ENCODE peak calls at places on chromosome 16, in five cellular contexts. V, K, G, P and Y are unnamed samples.

GRCh38 chr16:80303691-80304090 is 237.1 kb upstream of the DYNLRB2 start:
- DNase-seq in G (no peak), K (no peak), V (no peak), P (no peak), Y (no peak)

GRCh38 chr16:57941016-57941656 is 29.8 kb downstream of the CNGB1 start:
- DNase-seq in V (peak), P (no peak), G (no peak), K (peak), Y (no peak)

GRCh38 chr16:4350787-4351659 is at the start of gene PAM16:
- DNase-seq in G (peak), K (peak), V (peak), P (peak), Y (peak)

GRCh38 chr16:70512456-70512855 is 10.9 kb downstream of the COG4 start:
- DNase-seq in P (no peak), V (no peak), K (no peak), G (no peak), Y (no peak)

GRCh38 chr16:22189473-22190168 is 16.5 kb upstream of the EEF2K start:
- DNase-seq in V (peak), G (peak), P (no peak), K (peak), Y (peak)

GRCh38 chr16:5193877-5194276 is 96.3 kb upstream of the EEF2KMT start:
- DNase-seq in K (no peak), V (no peak), G (no peak), P (no peak), Y (no peak)

GRCh38 chr16:15879255-15879804 is 9.1 kb downstream of the CEP20 start:
- DNase-seq in K (no peak), G (no peak), V (no peak), P (no peak), Y (no peak)

GRCh38 chr16:22372882-22373661 is 1.3 kb downstream of the CDR2 start:
- DNase-seq in V (no peak), P (no peak), G (peak), K (no peak), Y (no peak)

GRCh38 chr16:16817203-16817602 is 438.3 kb downstream of the NPIPA7 start:
- DNase-seq in P (no peak), K (no peak), V (no peak), G (no peak), Y (no peak)

GRCh38 chr16:66120656-66121055 is 245.8 kb upstream of the CDH5 start:
- DNase-seq in P (no peak), V (no peak), K (no peak), G (no peak), Y (no peak)

GRCh38 chr16:4117250-4117578 is 972 bp upstream of the ADCY9 start:
- DNase-seq in G (no peak), K (no peak), P (no peak), V (no peak), Y (peak)

GRCh38 chr16:15523092-15523541 is 88.7 kb downstream of the BMERB1 start:
- DNase-seq in P (peak), V (peak), G (peak), K (no peak), Y (no peak)

GRCh38 chr16:48607056-48607825 is 2.7 kb downstream of the N4BP1 start:
- DNase-seq in G (no peak), K (no peak), P (no peak), V (no peak), Y (no peak)

GRCh38 chr16:49594706-49595534 is 221.3 kb downstream of the C16orf78 start:
- DNase-seq in G (no peak), V (no peak), K (no peak), P (no peak), Y (no peak)

GRCh38 chr16:84970447-84971127 is 40.7 kb downstream of the ZDHHC7 start:
- DNase-seq in P (peak), G (peak), V (peak), K (peak), Y (peak)

GRCh38 chr16:87708881-87709638 is 56.7 kb downstream of the KLHDC4 start:
- DNase-seq in V (no peak), G (no peak), P (no peak), K (no peak), Y (peak)

GRCh38 chr16:27240948-27241531 is 27.5 kb downstream of the NSMCE1 start:
- DNase-seq in G (no peak), V (no peak), P (no peak), K (no peak), Y (peak)

GRCh38 chr16:31063843-31064611 is 10.0 kb downstream of the ZNF668 start:
- DNase-seq in P (no peak), V (no peak), G (peak), K (no peak), Y (peak)

GRCh38 chr16:88784074-88784855 is 755 bp downstream of the PIEZO1 start:
- DNase-seq in P (no peak), K (no peak), V (peak), G (peak), Y (peak)

GRCh38 chr16:87874639-87875472 is 5.5 kb upstream of the SLC7A5 start:
- DNase-seq in G (peak), K (no peak), V (no peak), P (no peak), Y (no peak)

GRCh38 chr16:81710596-81710995 is 68.5 kb upstream of the PLCG2 start:
- DNase-seq in P (no peak), K (no peak), V (no peak), G (no peak), Y (peak)

GRCh38 chr16:85946680-85947510 is 47.9 kb downstream of the IRF8 start:
- DNase-seq in K (no peak), P (no peak), G (no peak), V (no peak), Y (no peak)

GRCh38 chr16:29727452-29727851 is 18.3 kb downstream of the C16orf54 start:
- DNase-seq in V (no peak), K (no peak), G (no peak), P (no peak), Y (no peak)

GRCh38 chr16:78950768-78951167 is 649.8 kb downstream of the MAF start:
- DNase-seq in V (no peak), G (no peak), P (no peak), K (no peak), Y (no peak)

GRCh38 chr16:71712501-71712900 is 12.0 kb downstream of the PHLPP2 start:
- DNase-seq in P (no peak), K (no peak), V (no peak), G (no peak), Y (no peak)

GRCh38 chr16:25110392-25110947 is 1.1 kb upstream of the LCMT1 start:
- DNase-seq in K (no peak), P (no peak), G (peak), V (no peak), Y (no peak)

GRCh38 chr16:20744922-20745440 is 3.4 kb upstream of the THUMPD1 start:
- DNase-seq in V (no peak), K (peak), P (no peak), G (no peak), Y (no peak)

GRCh38 chr16:9012848-9013507 is 49.3 kb upstream of the USP7 start:
- DNase-seq in G (no peak), K (no peak), V (no peak), P (no peak), Y (peak)

GRCh38 chr16:31181102-31181830 is 1.3 kb downstream of the FUS start:
- DNase-seq in G (peak), K (no peak), P (no peak), V (no peak), Y (peak)

GRCh38 chr16:28258571-28258970 is 33.8 kb upstream of the SBK1 start:
- DNase-seq in V (peak), K (peak), G (no peak), P (no peak), Y (no peak)

GRCh38 chr16:71894229-71894920 is 956 bp upstream of the IST1 start:
- DNase-seq in G (peak), V (peak), P (no peak), K (peak), Y (peak)

GRCh38 chr16:9049241-9049640 is 42.2 kb upstream of the HAPSTR1 start:
- DNase-seq in G (no peak), K (no peak), V (no peak), P (no peak), Y (no peak)